ENCODE peak calls at places on chromosomes 7 and 10, in six cellular contexts. S is ovary, C is H9, G is aorta, B is hepatocyte, W is cardiac muscle cell. A is an unnamed sample. For H3K9me3, the result is how much of the 10 kb centered on the place peaks cover.

GRCh38 chr10:89469517-89469916 is 55.1 kb downstream of the IFIT5 start:
- DNase-seq in B (no peak), W (no peak), C (no peak), G (no peak), S (no peak), A (no peak)

GRCh38 chr7:104982308-104982755 is 31.7 kb upstream of the KMT2E start:
- DNase-seq in G (no peak), W (no peak), S (no peak), C (no peak), B (peak), A (no peak)

GRCh38 chr7:151139071-151139521 is 28.4 kb downstream of the GBX1 start:
- DNase-seq in W (no peak), G (no peak), C (no peak), B (no peak), S (no peak), A (peak)

GRCh38 chr7:156652886-156653568 is 12.5 kb downstream of the RNF32 start:
- DNase-seq in C (no peak), S (no peak), G (no peak), W (no peak), B (no peak), A (no peak)

GRCh38 chr7:27897001-27897400 is 157.0 kb downstream of the TAX1BP1 start:
- DNase-seq in G (no peak), B (no peak), S (no peak), W (no peak), C (no peak), A (no peak)

GRCh38 chr10:4074559-4075407 is 289.8 kb upstream of the KLF6 start:
- DNase-seq in S (no peak), G (no peak), W (no peak), B (no peak), C (no peak), A (no peak)

GRCh38 chr10:85609509-85609908 is 757.1 kb downstream of the GRID1 start:
- DNase-seq in W (no peak), S (no peak), B (no peak), C (peak), G (no peak), A (no peak)

GRCh38 chr10:92923416-92923815 is 75.1 kb downstream of the EXOC6 start:
- DNase-seq in B (no peak), C (no peak), G (no peak), S (no peak), W (no peak), A (no peak)

GRCh38 chr10:94092848-94093247 is 99.1 kb downstream of the PLCE1 start:
- DNase-seq in W (no peak), S (no peak), C (no peak), G (no peak), B (no peak), A (no peak)

GRCh38 chr7:131518626-131519025 is 37.8 kb downstream of the PODXL start:
- DNase-seq in B (no peak), W (no peak), C (no peak), S (peak), G (no peak), A (no peak)

GRCh38 chr10:101136708-101137121 is 5.6 kb downstream of the TLX1 start:
- DNase-seq in S (no peak), W (no peak), B (no peak), G (no peak), C (peak), A (no peak)

GRCh38 chr10:77392851-77393250 is 244.8 kb downstream of the KCNMA1 start:
- DNase-seq in C (no peak), S (no peak), G (peak), W (no peak), B (no peak), A (no peak)

GRCh38 chr10:72000073-72001025 is 36.2 kb downstream of the CHST3 start:
- DNase-seq in W (no peak), C (no peak), B (no peak), G (no peak), S (no peak), A (no peak)

GRCh38 chr7:5776894-5777645 is 4.4 kb downstream of the RNF216 start:
- DNase-seq in B (no peak), G (no peak), W (no peak), S (no peak), C (no peak), A (no peak)

GRCh38 chr7:121334875-121335648 is 6.3 kb downstream of the WNT16 start:
- DNase-seq in W (no peak), C (no peak), G (no peak), B (no peak), S (no peak), A (no peak)

GRCh38 chr10:50472914-50473313 is 150.8 kb downstream of the SGMS1 start:
- DNase-seq in W (no peak), C (no peak), B (no peak), G (no peak), S (no peak), A (no peak)

GRCh38 chr7:1359681-1360485 is 99.4 kb downstream of the MICALL2 start:
- DNase-seq in G (peak), B (no peak), S (no peak), C (no peak), W (no peak), A (no peak)

GRCh38 chr10:110077436-110078120 is 69.8 kb downstream of the ADD3 start:
- DNase-seq in G (no peak), C (no peak), S (no peak), W (no peak), B (no peak), A (no peak)

GRCh38 chr10:123038782-123039631 is 30.2 kb downstream of the ACADSB start:
- DNase-seq in B (no peak), S (no peak), W (no peak), C (no peak), G (no peak), A (no peak)

GRCh38 chr7:127391591-127392181 is 822 bp downstream of the ZNF800 start:
- DNase-seq in B (peak), G (no peak), C (peak), S (no peak), W (peak), A (peak)

GRCh38 chr7:100951172-100951571 is 1.8 kb downstream of the MUC3A start:
- DNase-seq in C (peak), B (no peak), G (no peak), S (no peak), W (peak), A (no peak)

GRCh38 chr7:137975223-137975622 is 26.7 kb downstream of the CREB3L2 start:
- DNase-seq in B (no peak), S (peak), G (peak), C (no peak), W (no peak), A (no peak)

GRCh38 chr7:123259759-123260158 is 60.0 kb upstream of the SLC13A1 start:
- DNase-seq in S (no peak), B (no peak), W (no peak), G (no peak), C (no peak), A (no peak)

GRCh38 chr7:123265853-123266252 is 66.1 kb upstream of the SLC13A1 start:
- DNase-seq in B (no peak), S (no peak), C (no peak), W (no peak), G (no peak), A (no peak)

GRCh38 chr7:123260428-123260960 is 60.7 kb upstream of the SLC13A1 start:
- DNase-seq in W (no peak), S (no peak), B (no peak), C (no peak), G (no peak), A (no peak)
- H3K9me3 ChIP-seq in W (under half), S (under half), B (under half), C (under half), G (under half), A (under half)

GRCh38 chr10:75319274-75319673 is 82.3 kb downstream of the ZNF503 start:
- DNase-seq in W (no peak), C (no peak), B (no peak), S (no peak), G (no peak), A (no peak)
- H3K9me3 ChIP-seq in W (under half), C (under half), B (under half), S (under half), G (under half), A (under half)

GRCh38 chr7:64371116-64371515 is 57.4 kb downstream of the ZNF736 start:
- DNase-seq in G (no peak), B (no peak), S (no peak), C (no peak), W (no peak), A (no peak)
- H3K9me3 ChIP-seq in G (under half), B (under half), S (under half), C (half or more), W (under half), A (under half)

DNA sequence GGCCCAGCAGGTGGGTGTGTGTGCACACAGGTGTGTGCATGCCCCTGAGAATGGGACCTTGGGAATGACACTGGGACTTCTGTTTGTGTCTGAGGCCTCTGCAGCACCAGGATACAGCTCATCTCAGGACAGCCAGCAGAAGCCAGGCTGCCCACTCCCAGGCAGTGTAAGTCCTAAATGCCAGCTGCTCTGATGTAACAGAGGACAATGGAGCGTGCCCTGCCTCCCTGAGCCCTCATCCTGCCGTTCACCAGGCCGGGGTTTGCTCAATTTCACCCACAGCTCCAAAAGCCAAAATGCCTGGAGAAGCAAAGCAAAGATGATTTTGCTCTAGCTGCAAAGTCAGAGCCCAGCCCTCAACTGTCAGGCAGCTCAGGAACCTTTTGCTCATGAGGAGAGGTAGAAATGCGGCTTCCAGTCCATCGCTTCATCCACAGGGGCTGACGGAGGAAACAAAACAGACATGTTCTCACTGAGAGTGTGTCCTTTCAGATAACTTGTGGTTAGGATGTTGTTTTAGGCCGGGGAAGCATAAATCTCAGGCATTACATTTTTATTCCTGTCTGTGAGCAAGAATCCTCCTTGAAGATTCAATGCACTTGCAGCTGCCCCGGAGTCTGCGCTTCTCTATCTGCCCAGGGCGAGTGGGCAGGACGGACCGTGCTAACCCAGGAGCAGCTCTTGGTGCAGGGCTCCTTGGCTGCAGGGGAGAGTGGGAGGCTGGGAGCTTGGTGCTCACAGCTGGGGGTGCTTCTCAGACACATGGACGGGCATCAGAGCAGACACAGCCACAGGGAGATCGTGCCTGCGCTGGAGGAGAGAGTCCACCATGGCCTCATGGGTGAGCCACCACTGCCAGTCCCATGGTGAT is 83.1 kb upstream of the CHST15 start:
- DNase-seq in S (no peak), W (no peak), C (no peak), G (no peak), B (no peak), A (no peak)
- H3K9me3 ChIP-seq in S (under half), W (under half), C (under half), G (under half), B (under half), A (under half)

GRCh38 chr7:9083837-9084236 is 650.4 kb downstream of the NXPH1 start:
- DNase-seq in G (no peak), C (peak), B (peak), W (peak), S (no peak), A (no peak)
- H3K9me3 ChIP-seq in G (under half), C (under half), B (under half), W (under half), S (under half), A (under half)

DNA sequence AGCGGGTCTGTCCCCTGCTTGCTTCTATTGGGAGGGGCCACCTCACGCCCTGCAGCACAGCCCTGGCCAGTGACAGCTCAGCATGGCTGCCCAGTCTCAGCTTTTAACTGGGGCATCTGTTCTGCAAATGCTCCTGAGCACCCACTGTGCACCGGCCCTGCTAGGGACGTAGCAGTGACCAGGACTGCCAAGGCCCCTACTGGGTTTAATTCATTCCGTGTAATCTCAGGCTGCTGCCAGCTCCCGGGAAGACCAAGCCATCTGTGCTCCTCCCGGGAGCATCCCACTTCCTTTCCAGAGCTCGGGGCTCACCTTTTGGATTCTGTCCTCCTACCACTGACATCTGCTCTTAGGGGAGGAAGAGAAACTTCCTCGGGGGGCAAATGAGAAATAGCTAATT is 85.2 kb downstream of the ADARB2 start:
- DNase-seq in W (no peak), G (no peak), S (no peak), C (no peak), B (no peak), A (no peak)
- H3K9me3 ChIP-seq in W (under half), G (under half), S (under half), C (under half), B (under half), A (under half)